ENCODE peak calls at places on chromosomes 7 and 10, in ten cellular contexts. Y is GM12865; Q is effector memory CD8-positive, alpha-beta T cell; O is GM18507; K is NCI-H69; A is AG09309; R is ovary; V is NCI-H2029 treated with DMSO at 0.1 percent for 48 hours; F is substantia nigra; Z is MM.1S. N is an unnamed sample.

GRCh38 chr7:49791089-49791741 is 17.8 kb downstream of the VWC2 start:
- DNase-seq in R (no peak), O (no peak), V (no peak), K (no peak), Q (no peak), Z (peak; percentile 63), F (no peak), A (no peak), Y (peak; percentile 71), N (no peak)

GRCh38 chr10:103916901-103917300 is 1.1 kb downstream of the STN1 start:
- DNase-seq in F (no peak), Y (no peak), K (no peak), R (no peak), O (no peak), A (no peak), V (no peak), Z (no peak), Q (no peak), N (no peak)

GRCh38 chr7:128247640-128248194 is 6.6 kb downstream of the LEP start:
- DNase-seq in F (no peak), R (no peak), Z (no peak), A (no peak), V (no peak), O (no peak), Y (no peak), Q (no peak), K (peak; percentile 32), N (no peak)

GRCh38 chr7:66016131-66016461 is 34.1 kb upstream of the GUSB start:
- DNase-seq in O (no peak), F (no peak), K (peak; percentile 47), V (no peak), R (no peak), A (no peak), Z (no peak), Q (no peak), Y (no peak), N (no peak)

GRCh38 chr7:110922906-110923305 is 168.0 kb upstream of the LRRN3 start:
- DNase-seq in Q (no peak), Y (no peak), F (no peak), Z (no peak), A (no peak), R (no peak), V (no peak), O (no peak), K (no peak), N (no peak)

GRCh38 chr10:17747883-17748550 is 4.0 kb upstream of the TMEM236 start:
- DNase-seq in F (no peak), Z (no peak), O (no peak), Q (no peak), R (no peak), V (no peak), A (no peak), Y (no peak), K (no peak), N (no peak)

GRCh38 chr7:145884716-145885514 is 231.7 kb upstream of the CNTNAP2 start:
- DNase-seq in V (no peak), Q (no peak), Z (no peak), Y (no peak), F (no peak), R (no peak), K (peak; percentile 68), A (no peak), O (no peak), N (no peak)

GRCh38 chr7:152050547-152050971 is 25.1 kb downstream of the GALNT11 start:
- DNase-seq in Y (no peak), K (peak; percentile 14), F (peak; percentile 49), V (no peak), A (no peak), Q (no peak), O (no peak), Z (no peak), R (no peak), N (no peak)

GRCh38 chr7:93310346-93310745 is 78.2 kb downstream of the VPS50 start:
- DNase-seq in Z (no peak), K (no peak), A (no peak), F (no peak), V (no peak), O (no peak), Y (no peak), R (no peak), Q (no peak), N (no peak)

GRCh38 chr10:63166742-63167258 is 33.7 kb downstream of the NRBF2 start:
- DNase-seq in F (no peak), R (no peak), Q (peak; percentile 28), O (peak; percentile 8), Z (peak; percentile 74), K (peak; percentile 75), V (peak; percentile 13), A (peak; percentile 55), Y (peak; percentile 81), N (no peak)

GRCh38 chr7:91264924-91265681 is 870 bp downstream of the FZD1 start:
- DNase-seq in Z (peak; percentile 73), A (no peak), V (peak; percentile 45), R (peak; percentile 60), F (peak; percentile 42), K (peak; percentile 83), O (peak; percentile 20), Q (no peak), Y (peak; percentile 85), N (peak; percentile 82)

GRCh38 chr7:46301677-46302076 is 380.6 kb upstream of the IGFBP3 start:
- DNase-seq in O (no peak), F (no peak), Y (no peak), R (no peak), A (no peak), K (no peak), V (no peak), Z (no peak), Q (no peak), N (no peak)

GRCh38 chr7:102232686-102233286 is 53.9 kb upstream of the SH2B2 start:
- DNase-seq in O (no peak), F (no peak), A (no peak), Q (no peak), R (no peak), Z (no peak), V (no peak), Y (no peak), K (no peak), N (no peak)

GRCh38 chr7:29424295-29424983 is 139.2 kb upstream of the PRR15 start:
- DNase-seq in Q (no peak), K (no peak), R (no peak), Y (peak; percentile 44), V (no peak), F (no peak), A (no peak), Z (no peak), O (no peak), N (no peak)

GRCh38 chr7:115097175-115097671 is 175.3 kb downstream of the MDFIC start:
- DNase-seq in Z (no peak), Q (no peak), O (no peak), F (no peak), A (peak; percentile 35), K (peak; percentile 36), V (no peak), R (no peak), Y (no peak), N (no peak)

GRCh38 chr10:101218423-101219136 is 10.7 kb downstream of the LBX1 start:
- DNase-seq in A (no peak), K (no peak), R (no peak), Y (no peak), O (no peak), Z (no peak), F (no peak), V (no peak), Q (no peak), N (no peak)

GRCh38 chr10:88370713-88371112 is 212.4 kb downstream of the RNLS start:
- DNase-seq in Q (no peak), F (no peak), Z (no peak), Y (no peak), K (no peak), R (no peak), O (no peak), V (no peak), A (no peak), N (no peak)

GRCh38 chr7:34430456-34430855 is 227.6 kb upstream of the NPSR1 start:
- DNase-seq in R (no peak), F (no peak), Q (no peak), V (no peak), Y (peak; percentile 4), A (peak; percentile 51), K (peak; percentile 11), O (no peak), Z (peak; percentile 50), N (no peak)

GRCh38 chr7:155452505-155453295 is 5.2 kb upstream of the EN2 start:
- DNase-seq in A (no peak), O (no peak), V (no peak), R (no peak), F (no peak), Y (no peak), Z (no peak), Q (no peak), K (no peak), N (no peak)

GRCh38 chr10:116270691-116271592 is 2.1 kb downstream of the GFRA1 start:
- DNase-seq in A (no peak), V (no peak), K (no peak), F (no peak), Q (no peak), Y (no peak), R (peak; percentile 25), O (no peak), Z (no peak), N (no peak)

GRCh38 chr7:70317356-70317755 is 719.1 kb downstream of the AUTS2 start:
- DNase-seq in Z (no peak), Y (no peak), Q (no peak), V (peak; percentile 16), O (no peak), K (no peak), R (no peak), A (no peak), F (no peak), N (no peak)

GRCh38 chr7:83882551-83882950 is 233.6 kb upstream of the SEMA3E start:
- DNase-seq in R (no peak), K (peak; percentile 82), Q (no peak), O (no peak), Z (no peak), F (no peak), V (no peak), Y (no peak), A (no peak), N (no peak)

GRCh38 chr10:119933179-119933578 is 40.6 kb downstream of the SEC23IP start:
- DNase-seq in R (no peak), Z (no peak), Q (no peak), V (no peak), F (no peak), Y (no peak), O (no peak), K (peak; percentile 79), A (no peak), N (no peak)

GRCh38 chr10:60495357-60495756 is 105.7 kb upstream of the ANK3 start:
- DNase-seq in K (no peak), R (no peak), Q (no peak), Z (no peak), A (no peak), Y (no peak), O (no peak), V (no peak), F (no peak), N (no peak)

GRCh38 chr10:3873728-3874461 is 88.9 kb upstream of the KLF6 start:
- DNase-seq in V (peak; percentile 29), R (no peak), Z (peak; percentile 85), K (peak; percentile 39), Q (peak; percentile 32), A (no peak), O (peak; percentile 45), Y (peak; percentile 94), F (no peak), N (no peak)

GRCh38 chr10:74485283-74485682 is 334.3 kb downstream of the ADK start:
- DNase-seq in Y (no peak), A (no peak), V (no peak), K (peak; percentile 0), Q (no peak), F (no peak), O (no peak), R (no peak), Z (no peak), N (no peak)

GRCh38 chr7:6453737-6454136 is 6.0 kb upstream of the DAGLB start:
- DNase-seq in O (no peak), R (no peak), K (no peak), F (no peak), Z (no peak), A (peak; percentile 87), Y (no peak), V (no peak), Q (no peak), N (no peak)

GRCh38 chr7:5424689-5425506 is 1.3 kb upstream of the TNRC18 start:
- DNase-seq in Z (peak; percentile 61), O (no peak), V (no peak), K (peak; percentile 77), Y (no peak), Q (no peak), R (peak; percentile 66), A (no peak), F (peak; percentile 41), N (peak; percentile 67)